ENCODE peak calls at places on chromosome 14, in eight cellular contexts. One of them, this sample, is unnamed.

GRCh38 chr14:66514206-66514605 is 6.3 kb downstream of the GPHN start:
- DNase-seq in GM06990: no peak
- DNase-seq in stomach: no peak
- DNase-seq in HFFc6: no peak
- DNase-seq in type B pancreatic cell: no peak
- DNase-seq in astrocyte of the spinal cord: no peak
- DNase-seq in brain microvascular endothelial cell: no peak
- DNase-seq in fibroblast of pulmonary artery: peak
- DNase-seq in this sample: peak

GRCh38 chr14:57049848-57050247 is 218.9 kb downstream of the EXOC5 start:
- DNase-seq in GM06990: no peak
- DNase-seq in stomach: no peak
- DNase-seq in HFFc6: no peak
- DNase-seq in type B pancreatic cell: no peak
- DNase-seq in astrocyte of the spinal cord: no peak
- DNase-seq in brain microvascular endothelial cell: no peak
- DNase-seq in fibroblast of pulmonary artery: no peak
- DNase-seq in this sample: no peak

GRCh38 chr14:68740798-68741480 is 51.9 kb downstream of the ZFP36L1 start:
- DNase-seq in GM06990: no peak
- DNase-seq in stomach: no peak
- DNase-seq in HFFc6: no peak
- DNase-seq in type B pancreatic cell: no peak
- DNase-seq in astrocyte of the spinal cord: no peak
- DNase-seq in brain microvascular endothelial cell: no peak
- DNase-seq in fibroblast of pulmonary artery: no peak
- DNase-seq in this sample: no peak

GRCh38 chr14:103516426-103517171 is 6.0 kb downstream of the CKB start:
- DNase-seq in GM06990: no peak
- DNase-seq in stomach: no peak
- DNase-seq in HFFc6: no peak
- DNase-seq in type B pancreatic cell: no peak
- DNase-seq in astrocyte of the spinal cord: no peak
- DNase-seq in brain microvascular endothelial cell: no peak
- DNase-seq in fibroblast of pulmonary artery: no peak
- DNase-seq in this sample: no peak

GRCh38 chr14:95173518-95173917 is 16.2 kb upstream of the DICER1 start:
- DNase-seq in GM06990: no peak
- DNase-seq in stomach: no peak
- DNase-seq in HFFc6: no peak
- DNase-seq in type B pancreatic cell: no peak
- DNase-seq in astrocyte of the spinal cord: no peak
- DNase-seq in brain microvascular endothelial cell: no peak
- DNase-seq in fibroblast of pulmonary artery: no peak
- DNase-seq in this sample: no peak

GRCh38 chr14:35929171-35929570 is 103.0 kb downstream of the BRMS1L start:
- DNase-seq in GM06990: no peak
- DNase-seq in stomach: no peak
- DNase-seq in HFFc6: no peak
- DNase-seq in type B pancreatic cell: no peak
- DNase-seq in astrocyte of the spinal cord: no peak
- DNase-seq in brain microvascular endothelial cell: no peak
- DNase-seq in fibroblast of pulmonary artery: no peak
- DNase-seq in this sample: no peak

GRCh38 chr14:101226603-101227425 is 323.3 kb upstream of the RTL1 start:
- DNase-seq in GM06990: no peak
- DNase-seq in stomach: no peak
- DNase-seq in HFFc6: no peak
- DNase-seq in type B pancreatic cell: no peak
- DNase-seq in astrocyte of the spinal cord: no peak
- DNase-seq in brain microvascular endothelial cell: no peak
- DNase-seq in fibroblast of pulmonary artery: no peak
- DNase-seq in this sample: no peak

GRCh38 chr14:92964124-92965109 is 41.5 kb downstream of the CHGA start:
- DNase-seq in GM06990: no peak
- DNase-seq in stomach: no peak
- DNase-seq in HFFc6: no peak
- DNase-seq in type B pancreatic cell: no peak
- DNase-seq in astrocyte of the spinal cord: no peak
- DNase-seq in brain microvascular endothelial cell: no peak
- DNase-seq in fibroblast of pulmonary artery: no peak
- DNase-seq in this sample: no peak

GRCh38 chr14:84025258-84026012 is 1504.5 kb upstream of the FLRT2 start:
- DNase-seq in GM06990: no peak
- DNase-seq in stomach: peak
- DNase-seq in HFFc6: no peak
- DNase-seq in type B pancreatic cell: no peak
- DNase-seq in astrocyte of the spinal cord: no peak
- DNase-seq in brain microvascular endothelial cell: no peak
- DNase-seq in fibroblast of pulmonary artery: no peak
- DNase-seq in this sample: no peak

GRCh38 chr14:77603654-77604270 is 12.7 kb downstream of the SPTLC2 start:
- DNase-seq in GM06990: no peak
- DNase-seq in stomach: no peak
- DNase-seq in HFFc6: no peak
- DNase-seq in type B pancreatic cell: no peak
- DNase-seq in astrocyte of the spinal cord: no peak
- DNase-seq in brain microvascular endothelial cell: no peak
- DNase-seq in fibroblast of pulmonary artery: peak
- DNase-seq in this sample: no peak

GRCh38 chr14:65210827-65211192 is 108.5 kb upstream of the MAX start:
- DNase-seq in GM06990: no peak
- DNase-seq in stomach: no peak
- DNase-seq in HFFc6: no peak
- DNase-seq in type B pancreatic cell: no peak
- DNase-seq in astrocyte of the spinal cord: peak
- DNase-seq in brain microvascular endothelial cell: no peak
- DNase-seq in fibroblast of pulmonary artery: no peak
- DNase-seq in this sample: no peak

GRCh38 chr14:65213316-65213715 is 111.0 kb upstream of the MAX start:
- DNase-seq in GM06990: no peak
- DNase-seq in stomach: no peak
- DNase-seq in HFFc6: peak
- DNase-seq in type B pancreatic cell: no peak
- DNase-seq in astrocyte of the spinal cord: no peak
- DNase-seq in brain microvascular endothelial cell: no peak
- DNase-seq in fibroblast of pulmonary artery: no peak
- DNase-seq in this sample: no peak

GRCh38 chr14:65211341-65211987 is 109.1 kb upstream of the MAX start:
- DNase-seq in GM06990: no peak
- DNase-seq in stomach: no peak
- DNase-seq in HFFc6: peak
- DNase-seq in type B pancreatic cell: no peak
- DNase-seq in astrocyte of the spinal cord: peak
- DNase-seq in brain microvascular endothelial cell: peak
- DNase-seq in fibroblast of pulmonary artery: peak
- DNase-seq in this sample: peak

GRCh38 chr14:65210118-65210826 is 108.0 kb upstream of the MAX start:
- DNase-seq in GM06990: no peak
- DNase-seq in stomach: no peak
- DNase-seq in HFFc6: no peak
- DNase-seq in type B pancreatic cell: no peak
- DNase-seq in astrocyte of the spinal cord: peak
- DNase-seq in brain microvascular endothelial cell: peak
- DNase-seq in fibroblast of pulmonary artery: peak
- DNase-seq in this sample: no peak

DNA sequence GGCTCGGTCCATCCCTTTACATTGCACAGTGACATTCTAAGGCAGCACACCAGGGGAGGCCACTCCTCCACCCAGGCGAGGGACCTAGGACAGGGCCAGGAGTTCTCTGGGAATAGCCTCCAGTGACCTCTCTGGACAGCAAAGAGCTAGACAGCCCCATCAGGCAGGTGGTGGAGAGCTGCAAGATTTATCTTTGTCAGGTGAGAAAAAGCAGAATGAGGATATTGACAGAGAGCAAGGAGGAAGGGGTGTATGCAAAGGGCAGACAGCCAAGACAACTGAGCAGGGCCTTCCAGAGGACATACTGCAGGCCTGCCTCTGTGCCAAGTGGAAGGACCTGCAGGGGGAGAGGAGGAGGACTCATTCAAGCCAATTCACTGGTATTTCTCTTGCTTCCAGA is 112.4 kb upstream of the MAX start:
- DNase-seq in GM06990: no peak
- DNase-seq in stomach: no peak
- DNase-seq in HFFc6: no peak
- DNase-seq in type B pancreatic cell: no peak
- DNase-seq in astrocyte of the spinal cord: no peak
- DNase-seq in brain microvascular endothelial cell: no peak
- DNase-seq in fibroblast of pulmonary artery: peak
- DNase-seq in this sample: no peak
- TF ChIP-seq CTCF in GM06990: no peak
- TF ChIP-seq CTCF in stomach: no peak
- TF ChIP-seq CTCF in HFFc6: no peak
- TF ChIP-seq CTCF in type B pancreatic cell: no peak
- TF ChIP-seq CTCF in astrocyte of the spinal cord: no peak
- TF ChIP-seq CTCF in brain microvascular endothelial cell: no peak
- TF ChIP-seq CTCF in fibroblast of pulmonary artery: no peak
- TF ChIP-seq CTCF in this sample: no peak

DNA sequence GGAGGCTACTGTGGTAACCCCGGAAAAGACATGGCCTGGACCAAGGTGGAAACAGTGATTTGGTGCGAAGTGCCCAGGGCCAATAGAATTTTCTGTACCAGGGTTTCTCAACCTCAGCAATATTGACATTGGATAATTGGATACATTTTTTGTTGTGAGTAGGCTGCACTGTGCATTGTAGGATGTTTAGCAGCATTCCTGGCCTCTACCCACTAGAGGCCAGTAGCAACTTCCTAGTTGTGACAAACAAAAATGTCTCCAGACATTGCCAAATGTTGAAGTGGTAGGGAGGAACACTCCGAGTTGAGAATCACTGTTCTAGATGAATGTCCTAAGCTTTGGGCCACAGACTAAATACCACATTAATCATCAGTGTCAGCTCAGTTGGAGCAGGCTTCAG is 6.2 kb upstream of the CGRRF1 start:
- DNase-seq in GM06990: no peak
- DNase-seq in stomach: no peak
- DNase-seq in HFFc6: peak
- DNase-seq in type B pancreatic cell: no peak
- DNase-seq in astrocyte of the spinal cord: peak
- DNase-seq in brain microvascular endothelial cell: peak
- DNase-seq in fibroblast of pulmonary artery: peak
- DNase-seq in this sample: peak
- TF ChIP-seq CTCF in GM06990: peak
- TF ChIP-seq CTCF in stomach: no peak
- TF ChIP-seq CTCF in HFFc6: peak
- TF ChIP-seq CTCF in type B pancreatic cell: peak
- TF ChIP-seq CTCF in astrocyte of the spinal cord: peak
- TF ChIP-seq CTCF in brain microvascular endothelial cell: peak
- TF ChIP-seq CTCF in fibroblast of pulmonary artery: peak
- TF ChIP-seq CTCF in this sample: peak

DNA sequence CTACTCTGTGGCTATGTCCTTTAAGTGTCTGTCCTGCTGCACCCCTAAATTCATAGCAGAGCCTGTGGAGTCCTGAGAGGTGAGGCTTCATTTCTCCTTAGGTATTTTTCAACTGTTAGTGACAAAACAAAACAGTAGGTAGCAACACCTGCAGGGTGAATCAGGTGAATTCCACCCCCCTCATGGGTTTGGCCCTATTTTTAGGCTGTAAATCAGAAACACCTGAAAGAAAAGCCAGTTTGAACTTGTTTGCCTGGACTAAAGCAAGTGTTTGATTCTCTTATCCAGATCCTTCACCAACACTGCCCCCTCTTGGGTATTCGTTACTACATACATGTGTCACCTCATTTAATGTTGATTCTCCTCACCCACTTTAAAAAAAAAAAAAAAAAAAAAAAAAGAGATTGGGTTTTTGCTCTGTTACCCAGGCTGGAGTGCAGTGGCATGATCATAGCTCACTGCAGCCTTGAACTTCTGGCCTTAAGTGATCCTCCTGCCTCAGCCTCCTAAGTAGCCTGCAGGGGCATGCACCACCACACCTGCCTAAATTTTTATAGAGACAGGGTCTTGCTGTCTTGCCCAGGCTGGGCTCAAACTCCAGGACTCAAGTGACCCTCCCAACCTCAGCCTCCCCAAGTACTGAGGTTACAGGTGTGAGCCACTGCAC is 10.3 kb downstream of the TBPL2 start:
- DNase-seq in GM06990: peak
- DNase-seq in stomach: no peak
- DNase-seq in HFFc6: peak
- DNase-seq in type B pancreatic cell: no peak
- DNase-seq in astrocyte of the spinal cord: peak
- DNase-seq in brain microvascular endothelial cell: peak
- DNase-seq in fibroblast of pulmonary artery: peak
- DNase-seq in this sample: peak
- TF ChIP-seq CTCF in GM06990: peak
- TF ChIP-seq CTCF in stomach: peak
- TF ChIP-seq CTCF in HFFc6: peak
- TF ChIP-seq CTCF in type B pancreatic cell: peak
- TF ChIP-seq CTCF in astrocyte of the spinal cord: peak
- TF ChIP-seq CTCF in brain microvascular endothelial cell: peak
- TF ChIP-seq CTCF in fibroblast of pulmonary artery: peak
- TF ChIP-seq CTCF in this sample: peak

GRCh38 chr14:50622978-50623377 is 45.1 kb downstream of the SAV1 start:
- DNase-seq in GM06990: no peak
- DNase-seq in stomach: no peak
- DNase-seq in HFFc6: no peak
- DNase-seq in type B pancreatic cell: no peak
- DNase-seq in astrocyte of the spinal cord: no peak
- DNase-seq in brain microvascular endothelial cell: no peak
- DNase-seq in fibroblast of pulmonary artery: no peak
- DNase-seq in this sample: no peak

GRCh38 chr14:50620341-50620740 is 47.8 kb downstream of the SAV1 start:
- DNase-seq in GM06990: no peak
- DNase-seq in stomach: no peak
- DNase-seq in HFFc6: no peak
- DNase-seq in type B pancreatic cell: no peak
- DNase-seq in astrocyte of the spinal cord: peak
- DNase-seq in brain microvascular endothelial cell: peak
- DNase-seq in fibroblast of pulmonary artery: peak
- DNase-seq in this sample: no peak

GRCh38 chr14:50615566-50615965 is 52.5 kb downstream of the SAV1 start:
- DNase-seq in GM06990: no peak
- DNase-seq in stomach: no peak
- DNase-seq in HFFc6: no peak
- DNase-seq in type B pancreatic cell: no peak
- DNase-seq in astrocyte of the spinal cord: no peak
- DNase-seq in brain microvascular endothelial cell: no peak
- DNase-seq in fibroblast of pulmonary artery: no peak
- DNase-seq in this sample: no peak

GRCh38 chr14:50616275-50616674 is 51.8 kb downstream of the SAV1 start:
- DNase-seq in GM06990: no peak
- DNase-seq in stomach: no peak
- DNase-seq in HFFc6: no peak
- DNase-seq in type B pancreatic cell: no peak
- DNase-seq in astrocyte of the spinal cord: no peak
- DNase-seq in brain microvascular endothelial cell: no peak
- DNase-seq in fibroblast of pulmonary artery: no peak
- DNase-seq in this sample: no peak

GRCh38 chr14:50619569-50620141 is 48.5 kb downstream of the SAV1 start:
- DNase-seq in GM06990: peak
- DNase-seq in stomach: no peak
- DNase-seq in HFFc6: peak
- DNase-seq in type B pancreatic cell: no peak
- DNase-seq in astrocyte of the spinal cord: peak
- DNase-seq in brain microvascular endothelial cell: peak
- DNase-seq in fibroblast of pulmonary artery: peak
- DNase-seq in this sample: peak
- TF ChIP-seq CTCF in GM06990: peak
- TF ChIP-seq CTCF in stomach: peak
- TF ChIP-seq CTCF in HFFc6: peak
- TF ChIP-seq CTCF in type B pancreatic cell: peak
- TF ChIP-seq CTCF in astrocyte of the spinal cord: peak
- TF ChIP-seq CTCF in brain microvascular endothelial cell: peak
- TF ChIP-seq CTCF in fibroblast of pulmonary artery: peak
- TF ChIP-seq CTCF in this sample: peak

This sample was measured in AG09309.